ENCODE peak calls at places on chromosome 2, in ten cellular contexts. F is lower lobe of right lung; O is upper lobe of left lung; S is CD8-positive, alpha-beta T cell; C is ovary; G is aorta; Z is mesendoderm; H is mucosa of descending colon; I is PC-3; B is heart left ventricle. U is an unnamed sample.
A peak's percentile ranks its signal among the peaks of the same experiment; 100 is the strongest.

GRCh38 chr2:144708641-144709040 is 188.7 kb upstream of the ZEB2 start:
- DNase-seq in F (no peak), H (no peak), O (no peak), Z (no peak), S (no peak), G (no peak), C (no peak), I (no peak), B (no peak), U (no peak)

GRCh38 chr2:203328735-203329549 is 748 bp downstream of the ABI2 start:
- DNase-seq in G (peak; percentile 89), S (peak; percentile 19), C (peak; percentile 65), I (peak; percentile 45), H (no peak), F (peak; percentile 53), Z (peak; percentile 43), O (peak; percentile 91), B (peak; percentile 55), U (no peak)

GRCh38 chr2:108623616-108624015 is 89.3 kb downstream of the LIMS1 start:
- DNase-seq in B (no peak), O (no peak), G (no peak), F (no peak), C (no peak), S (no peak), H (no peak), I (peak; percentile 30), Z (no peak), U (no peak)

GRCh38 chr2:9345997-9346396 is 77.3 kb downstream of the ITGB1BP1 start:
- DNase-seq in G (no peak), I (no peak), S (no peak), C (no peak), B (no peak), O (no peak), Z (no peak), H (no peak), F (no peak), U (no peak)

GRCh38 chr2:239881031-239881471 is 144.1 kb downstream of the NDUFA10 start:
- DNase-seq in F (no peak), B (peak; percentile 9), G (no peak), Z (no peak), S (no peak), I (no peak), O (no peak), H (no peak), C (no peak), U (no peak)

GRCh38 chr2:158211516-158211915 is 109.8 kb downstream of the UPP2 start:
- DNase-seq in B (no peak), O (no peak), F (no peak), S (no peak), H (no peak), G (no peak), I (peak; percentile 36), C (no peak), Z (no peak), U (no peak)

GRCh38 chr2:218816561-218817011 is 15.0 kb downstream of the PRKAG3 start:
- DNase-seq in C (no peak), Z (no peak), S (no peak), H (no peak), F (no peak), I (no peak), B (no peak), O (no peak), G (no peak), U (no peak)

GRCh38 chr2:191374366-191374765 is 129.2 kb downstream of the MYO1B start:
- DNase-seq in S (no peak), F (no peak), G (no peak), I (no peak), O (no peak), B (no peak), C (no peak), Z (no peak), H (no peak), U (no peak)

GRCh38 chr2:9264301-9264700 is 57.7 kb downstream of the ASAP2 start:
- DNase-seq in O (no peak), I (no peak), F (no peak), S (no peak), Z (no peak), H (no peak), C (no peak), G (no peak), B (no peak), U (no peak)

GRCh38 chr2:72293620-72294019 is 146.0 kb upstream of the CYP26B1 start:
- DNase-seq in S (no peak), H (no peak), B (no peak), O (no peak), F (no peak), C (no peak), G (no peak), I (peak; percentile 57), Z (no peak), U (no peak)

GRCh38 chr2:8241317-8241716 is 440.5 kb upstream of the ID2 start:
- DNase-seq in O (no peak), H (no peak), I (no peak), B (no peak), Z (no peak), F (no peak), S (no peak), G (no peak), C (no peak), U (no peak)

GRCh38 chr2:127843677-127844076 is 14.3 kb downstream of the POLR2D start:
- DNase-seq in G (peak; percentile 20), H (no peak), C (no peak), O (no peak), Z (no peak), S (no peak), I (no peak), B (no peak), F (no peak), U (no peak)

GRCh38 chr2:51424418-51424817 is 392.5 kb upstream of the NRXN1 start:
- DNase-seq in G (no peak), I (peak; percentile 32), F (no peak), Z (peak; percentile 70), S (no peak), H (no peak), B (no peak), C (no peak), O (no peak), U (no peak)

GRCh38 chr2:189327879-189328351 is 113.4 kb upstream of the WDR75 start:
- DNase-seq in B (no peak), F (no peak), C (no peak), O (no peak), H (no peak), G (no peak), S (no peak), Z (no peak), I (peak; percentile 19), U (no peak)

GRCh38 chr2:3635171-3636008 is 22.6 kb upstream of the ALLC start:
- DNase-seq in F (no peak), B (peak; percentile 13), G (peak; percentile 46), O (no peak), Z (no peak), I (peak; percentile 9), C (peak; percentile 50), H (no peak), S (no peak), U (no peak)

GRCh38 chr2:129744649-129745048 is 234.8 kb upstream of the RAB6C start:
- DNase-seq in S (no peak), I (no peak), F (no peak), B (no peak), G (no peak), O (no peak), H (no peak), C (no peak), Z (peak; percentile 61), U (no peak)

GRCh38 chr2:9481257-9481922 is 7.0 kb downstream of the IAH1 start:
- DNase-seq in O (no peak), C (no peak), S (no peak), H (no peak), I (peak; percentile 58), G (no peak), Z (peak; percentile 30), F (no peak), B (no peak), U (no peak)

GRCh38 chr2:229869226-229869625 is 52.6 kb downstream of the TRIP12 start:
- DNase-seq in F (no peak), O (no peak), Z (peak; percentile 43), H (no peak), C (no peak), I (no peak), G (no peak), S (no peak), B (no peak), U (no peak)
- H3K36me3 ChIP-seq in F (peaks cover 16% of the 10 kb centered on the region), O (no peaks in the 10 kb centered on the region), Z (no peaks in the 10 kb centered on the region), H (no peaks in the 10 kb centered on the region), C (no peaks in the 10 kb centered on the region), I (peaks cover 15% of the 10 kb centered on the region), G (peaks cover 4% of the 10 kb centered on the region), S (no peaks in the 10 kb centered on the region), B (peaks cover 10% of the 10 kb centered on the region), U (no peaks in the 10 kb centered on the region)

DNA sequence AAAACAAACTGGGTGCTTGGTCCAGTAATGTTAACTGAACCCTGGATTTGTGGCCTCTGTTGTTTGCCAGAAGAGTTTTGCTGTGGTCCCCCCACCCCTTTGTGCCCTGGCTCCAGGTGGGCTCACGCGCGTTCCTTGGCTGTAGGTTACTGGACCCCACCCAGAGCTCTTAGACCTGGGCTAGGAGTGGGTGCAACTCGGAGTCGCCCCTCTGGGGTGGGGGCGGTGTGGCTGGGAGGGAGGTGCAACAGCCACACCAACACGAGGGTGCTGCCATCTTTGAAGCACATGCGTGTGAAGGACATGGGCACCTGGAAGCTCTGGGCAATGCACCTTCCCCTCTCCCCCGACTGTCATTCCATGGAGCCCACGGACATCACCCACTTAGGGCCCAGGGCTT is 92.7 kb downstream of the USP40 start:
- DNase-seq in S (no peak), C (no peak), H (no peak), O (peak; percentile 46), F (no peak), Z (no peak), I (no peak), B (no peak), G (peak; percentile 67), U (no peak)
- H3K36me3 ChIP-seq in S (peaks cover 41% of the 10 kb centered on the region), C (no peaks in the 10 kb centered on the region), H (peaks cover 2% of the 10 kb centered on the region), O (peaks cover 24% of the 10 kb centered on the region), F (peaks cover 59% of the 10 kb centered on the region), Z (no peaks in the 10 kb centered on the region), I (peaks cover 10% of the 10 kb centered on the region), B (peaks cover 68% of the 10 kb centered on the region), G (no peaks in the 10 kb centered on the region), U (peaks cover 17% of the 10 kb centered on the region)

GRCh38 chr2:53945538-53945937 is 25.3 kb downstream of the PSME4 start:
- DNase-seq in C (no peak), G (no peak), O (no peak), B (no peak), Z (no peak), S (no peak), F (no peak), H (no peak), I (no peak), U (no peak)
- H3K36me3 ChIP-seq in C (no peaks in the 10 kb centered on the region), G (peaks cover 5% of the 10 kb centered on the region), O (peaks cover 8% of the 10 kb centered on the region), B (peaks cover 49% of the 10 kb centered on the region), Z (no peaks in the 10 kb centered on the region), S (peaks cover 7% of the 10 kb centered on the region), F (peaks cover 53% of the 10 kb centered on the region), H (no peaks in the 10 kb centered on the region), I (peaks cover 36% of the 10 kb centered on the region), U (peaks cover 2% of the 10 kb centered on the region)

DNA sequence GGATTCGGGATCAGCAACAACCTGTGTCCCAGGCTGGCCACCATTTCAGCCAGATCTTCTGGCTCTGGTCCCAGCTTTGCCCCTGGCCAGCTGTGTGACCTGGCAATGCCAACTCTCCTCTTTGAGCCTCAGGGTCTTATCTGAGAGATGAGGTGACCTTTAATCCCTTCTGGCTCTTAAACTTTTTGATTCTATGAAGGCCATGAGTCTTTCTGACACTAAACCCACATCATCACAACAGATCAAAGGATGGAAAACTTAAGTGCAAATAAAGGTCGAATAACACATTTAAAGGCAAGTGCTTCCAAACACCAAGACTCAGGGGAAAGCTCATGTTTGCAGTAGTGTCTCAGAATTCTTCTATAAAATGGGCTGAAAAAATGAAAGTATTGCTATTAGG is 491.8 kb upstream of the NRP2 start:
- DNase-seq in I (no peak), C (no peak), F (no peak), O (no peak), G (no peak), Z (no peak), S (no peak), B (no peak), H (no peak), U (no peak)
- H3K36me3 ChIP-seq in I (no peaks in the 10 kb centered on the region), C (no peaks in the 10 kb centered on the region), F (no peaks in the 10 kb centered on the region), O (no peaks in the 10 kb centered on the region), G (no peaks in the 10 kb centered on the region), Z (no peaks in the 10 kb centered on the region), S (no peaks in the 10 kb centered on the region), B (no peaks in the 10 kb centered on the region), H (no peaks in the 10 kb centered on the region), U (peaks cover 1% of the 10 kb centered on the region)

U was measured in BJ.